ENCODE peak calls at places on chromosome 7, in six cellular contexts. One of them, this sample, is unnamed.

GRCh38 chr7:91031757-91032156 is 232.5 kb upstream of the FZD1 start:
- DNase-seq in uterus: no peak
- DNase-seq in spleen: no peak
- DNase-seq in endothelial cell of umbilical vein: no peak
- DNase-seq in IMR-90: no peak
- DNase-seq in tibial nerve: no peak
- DNase-seq in this sample: no peak

GRCh38 chr7:126483972-126484371 is 768.8 kb downstream of the GRM8 start:
- DNase-seq in uterus: no peak
- DNase-seq in spleen: no peak
- DNase-seq in endothelial cell of umbilical vein: no peak
- DNase-seq in IMR-90: no peak
- DNase-seq in tibial nerve: no peak
- DNase-seq in this sample: no peak

GRCh38 chr7:110827287-110827855 is 263.6 kb upstream of the LRRN3 start:
- DNase-seq in uterus: no peak
- DNase-seq in spleen: no peak
- DNase-seq in endothelial cell of umbilical vein: no peak
- DNase-seq in IMR-90: no peak
- DNase-seq in tibial nerve: no peak
- DNase-seq in this sample: no peak

GRCh38 chr7:5526190-5527037 is 102.8 kb upstream of the TNRC18 start:
- DNase-seq in uterus: no peak
- DNase-seq in spleen: peak; percentile 83
- DNase-seq in endothelial cell of umbilical vein: peak; percentile 34
- DNase-seq in IMR-90: peak; percentile 32
- DNase-seq in tibial nerve: no peak
- DNase-seq in this sample: no peak

GRCh38 chr7:153523320-153524015 is 528.7 kb upstream of the DPP6 start:
- DNase-seq in uterus: no peak
- DNase-seq in spleen: no peak
- DNase-seq in endothelial cell of umbilical vein: no peak
- DNase-seq in IMR-90: no peak
- DNase-seq in tibial nerve: no peak
- DNase-seq in this sample: no peak

GRCh38 chr7:93178213-93178612 is 30.0 kb upstream of the SAMD9L start:
- DNase-seq in uterus: no peak
- DNase-seq in spleen: no peak
- DNase-seq in endothelial cell of umbilical vein: peak; percentile 9
- DNase-seq in IMR-90: peak; percentile 23
- DNase-seq in tibial nerve: no peak
- DNase-seq in this sample: no peak

GRCh38 chr7:149832332-149833041 is 5.7 kb upstream of the ZNF862 start:
- DNase-seq in uterus: no peak
- DNase-seq in spleen: peak; percentile 69
- DNase-seq in endothelial cell of umbilical vein: no peak
- DNase-seq in IMR-90: no peak
- DNase-seq in tibial nerve: no peak
- DNase-seq in this sample: no peak

GRCh38 chr7:12729112-12729511 is 41.7 kb downstream of the ARL4A start:
- DNase-seq in uterus: peak; percentile 51
- DNase-seq in spleen: no peak
- DNase-seq in endothelial cell of umbilical vein: peak; percentile 94
- DNase-seq in IMR-90: peak; percentile 15
- DNase-seq in tibial nerve: peak; percentile 82
- DNase-seq in this sample: no peak

GRCh38 chr7:106128846-106129245 is 16.7 kb upstream of the SYPL1 start:
- DNase-seq in uterus: no peak
- DNase-seq in spleen: no peak
- DNase-seq in endothelial cell of umbilical vein: no peak
- DNase-seq in IMR-90: no peak
- DNase-seq in tibial nerve: no peak
- DNase-seq in this sample: no peak

GRCh38 chr7:108415821-108416536 is 40.3 kb downstream of the NRCAM start:
- DNase-seq in uterus: no peak
- DNase-seq in spleen: no peak
- DNase-seq in endothelial cell of umbilical vein: peak; percentile 77
- DNase-seq in IMR-90: no peak
- DNase-seq in tibial nerve: no peak
- DNase-seq in this sample: no peak

GRCh38 chr7:19112290-19113000 is 5.0 kb downstream of the TWIST1 start:
- DNase-seq in uterus: no peak
- DNase-seq in spleen: peak; percentile 54
- DNase-seq in endothelial cell of umbilical vein: no peak
- DNase-seq in IMR-90: peak; percentile 57
- DNase-seq in tibial nerve: no peak
- DNase-seq in this sample: no peak

GRCh38 chr7:22845221-22845844 is 22.7 kb upstream of the TOMM7 start:
- DNase-seq in uterus: no peak
- DNase-seq in spleen: no peak
- DNase-seq in endothelial cell of umbilical vein: no peak
- DNase-seq in IMR-90: no peak
- DNase-seq in tibial nerve: no peak
- DNase-seq in this sample: no peak

GRCh38 chr7:141028767-141029166 is 14.0 kb upstream of the MRPS33 start:
- DNase-seq in uterus: no peak
- DNase-seq in spleen: no peak
- DNase-seq in endothelial cell of umbilical vein: no peak
- DNase-seq in IMR-90: no peak
- DNase-seq in tibial nerve: no peak
- DNase-seq in this sample: no peak

GRCh38 chr7:127822822-127823508 is 171.0 kb downstream of the SND1 start:
- DNase-seq in uterus: no peak
- DNase-seq in spleen: no peak
- DNase-seq in endothelial cell of umbilical vein: no peak
- DNase-seq in IMR-90: no peak
- DNase-seq in tibial nerve: no peak
- DNase-seq in this sample: no peak

GRCh38 chr7:91880016-91880412 is 488 bp downstream of the MTERF1 start:
- DNase-seq in uterus: no peak
- DNase-seq in spleen: no peak
- DNase-seq in endothelial cell of umbilical vein: no peak
- DNase-seq in IMR-90: no peak
- DNase-seq in tibial nerve: no peak
- DNase-seq in this sample: no peak

GRCh38 chr7:123674399-123675091 is 18.9 kb downstream of the LMOD2 start:
- DNase-seq in uterus: no peak
- DNase-seq in spleen: no peak
- DNase-seq in endothelial cell of umbilical vein: no peak
- DNase-seq in IMR-90: peak; percentile 13
- DNase-seq in tibial nerve: no peak
- DNase-seq in this sample: no peak

GRCh38 chr7:65910237-65910636 is 37.4 kb downstream of the VKORC1L1 start:
- DNase-seq in uterus: no peak
- DNase-seq in spleen: no peak
- DNase-seq in endothelial cell of umbilical vein: no peak
- DNase-seq in IMR-90: peak; percentile 33
- DNase-seq in tibial nerve: no peak
- DNase-seq in this sample: no peak

GRCh38 chr7:38245409-38245982 is 27.9 kb downstream of the TARP start:
- DNase-seq in uterus: no peak
- DNase-seq in spleen: no peak
- DNase-seq in endothelial cell of umbilical vein: no peak
- DNase-seq in IMR-90: no peak
- DNase-seq in tibial nerve: no peak
- DNase-seq in this sample: no peak

GRCh38 chr7:85167636-85168035 is 19.2 kb downstream of the SEMA3D start:
- DNase-seq in uterus: no peak
- DNase-seq in spleen: no peak
- DNase-seq in endothelial cell of umbilical vein: peak; percentile 34
- DNase-seq in IMR-90: no peak
- DNase-seq in tibial nerve: no peak
- DNase-seq in this sample: no peak

GRCh38 chr7:43658718-43659548 is 70.4 kb downstream of the COA1 start:
- DNase-seq in uterus: no peak
- DNase-seq in spleen: no peak
- DNase-seq in endothelial cell of umbilical vein: peak; percentile 36
- DNase-seq in IMR-90: peak; percentile 93
- DNase-seq in tibial nerve: no peak
- DNase-seq in this sample: no peak

GRCh38 chr7:56007167-56007652 is 42.8 kb downstream of the NIPSNAP2 start:
- DNase-seq in uterus: no peak
- DNase-seq in spleen: peak; percentile 14
- DNase-seq in endothelial cell of umbilical vein: no peak
- DNase-seq in IMR-90: no peak
- DNase-seq in tibial nerve: no peak
- DNase-seq in this sample: no peak

GRCh38 chr7:11195502-11195901 is 221.8 kb downstream of the PHF14 start:
- DNase-seq in uterus: no peak
- DNase-seq in spleen: no peak
- DNase-seq in endothelial cell of umbilical vein: no peak
- DNase-seq in IMR-90: no peak
- DNase-seq in tibial nerve: no peak
- DNase-seq in this sample: no peak

GRCh38 chr7:150451097-150451793 is 815 bp downstream of the GIMAP8 start:
- DNase-seq in uterus: peak; percentile 39
- DNase-seq in spleen: peak; percentile 94
- DNase-seq in endothelial cell of umbilical vein: peak; percentile 74
- DNase-seq in IMR-90: no peak
- DNase-seq in tibial nerve: peak; percentile 40
- DNase-seq in this sample: no peak

GRCh38 chr7:15651693-15652092 is 34.8 kb downstream of the MEOX2 start:
- DNase-seq in uterus: no peak
- DNase-seq in spleen: no peak
- DNase-seq in endothelial cell of umbilical vein: no peak
- DNase-seq in IMR-90: no peak
- DNase-seq in tibial nerve: no peak
- DNase-seq in this sample: no peak

GRCh38 chr7:137850586-137850985 is 3.8 kb upstream of the DGKI start:
- DNase-seq in uterus: no peak
- DNase-seq in spleen: no peak
- DNase-seq in endothelial cell of umbilical vein: no peak
- DNase-seq in IMR-90: peak; percentile 71
- DNase-seq in tibial nerve: no peak
- DNase-seq in this sample: no peak

GRCh38 chr7:31443457-31443856 is 70.4 kb upstream of the ITPRID1 start:
- DNase-seq in uterus: no peak
- DNase-seq in spleen: no peak
- DNase-seq in endothelial cell of umbilical vein: peak; percentile 48
- DNase-seq in IMR-90: peak; percentile 45
- DNase-seq in tibial nerve: no peak
- DNase-seq in this sample: no peak

GRCh38 chr7:32579776-32580175 is 84.5 kb downstream of the AVL9 start:
- DNase-seq in uterus: no peak
- DNase-seq in spleen: no peak
- DNase-seq in endothelial cell of umbilical vein: no peak
- DNase-seq in IMR-90: no peak
- DNase-seq in tibial nerve: no peak
- DNase-seq in this sample: no peak

GRCh38 chr7:101926265-101926664 is 108.8 kb downstream of the CUX1 start:
- DNase-seq in uterus: no peak
- DNase-seq in spleen: peak; percentile 11
- DNase-seq in endothelial cell of umbilical vein: no peak
- DNase-seq in IMR-90: no peak
- DNase-seq in tibial nerve: no peak
- DNase-seq in this sample: no peak

GRCh38 chr7:100090527-100091410 is 2.0 kb downstream of the COPS6 start:
- DNase-seq in uterus: no peak
- DNase-seq in spleen: no peak
- DNase-seq in endothelial cell of umbilical vein: no peak
- DNase-seq in IMR-90: no peak
- DNase-seq in tibial nerve: no peak
- DNase-seq in this sample: no peak

DNA sequence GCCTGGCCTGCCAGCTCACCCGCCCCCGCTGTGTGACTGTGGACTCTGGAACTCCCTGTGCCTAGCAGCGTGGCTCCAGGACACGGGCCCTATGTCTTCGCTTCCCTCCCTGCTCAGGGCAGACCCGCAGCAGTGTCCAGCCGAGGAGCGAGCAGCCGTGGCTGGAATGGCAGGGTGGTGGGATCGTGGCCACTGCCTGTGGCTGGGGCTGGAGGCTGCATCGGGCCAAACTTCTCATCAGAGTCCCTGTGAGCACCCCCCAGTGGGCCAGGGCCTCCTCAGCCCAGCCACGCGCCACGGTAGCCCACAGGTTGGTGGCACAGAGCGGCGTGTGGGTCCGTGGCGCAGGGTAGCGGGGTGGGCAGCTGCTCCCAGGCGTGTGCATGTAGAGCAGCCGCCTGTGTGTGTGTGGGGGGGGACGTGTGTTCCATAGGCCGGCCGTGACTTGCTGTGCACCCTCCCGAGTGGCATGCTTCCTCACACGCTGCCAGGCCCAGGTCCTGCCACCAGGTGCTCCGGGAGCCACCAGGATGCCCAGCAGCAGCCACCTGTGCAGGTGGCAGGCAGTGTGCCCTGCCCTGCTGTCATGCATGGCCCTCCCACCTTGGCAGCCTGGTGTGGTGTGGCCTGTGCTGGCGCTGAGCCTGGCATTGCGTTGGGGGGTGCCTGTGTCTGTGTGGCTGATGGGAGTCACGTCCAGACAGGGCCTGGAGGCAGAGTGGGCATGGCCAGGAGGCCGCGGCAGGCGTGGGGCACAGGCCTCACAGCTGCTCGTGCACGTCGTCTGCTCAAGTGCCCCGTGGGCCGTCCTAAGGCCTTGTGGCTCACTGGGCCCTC is 8.4 kb downstream of the TTYH3 start:
- DNase-seq in uterus: peak; percentile 26
- DNase-seq in spleen: peak; percentile 79
- DNase-seq in endothelial cell of umbilical vein: no peak
- DNase-seq in IMR-90: no peak
- DNase-seq in tibial nerve: no peak
- DNase-seq in this sample: no peak
- H3K4me1 ChIP-seq in uterus: peaks cover 28% of the 10 kb centered on the region
- H3K4me1 ChIP-seq in spleen: peaks cover 100% of the 10 kb centered on the region
- H3K4me1 ChIP-seq in endothelial cell of umbilical vein: peaks cover 40% of the 10 kb centered on the region
- H3K4me1 ChIP-seq in IMR-90: peaks cover 64% of the 10 kb centered on the region
- H3K4me1 ChIP-seq in tibial nerve: peaks cover 89% of the 10 kb centered on the region
- H3K4me1 ChIP-seq in this sample: peaks cover 78% of the 10 kb centered on the region

GRCh38 chr7:27242580-27243339 is at the start of gene EVX1:
- DNase-seq in uterus: no peak
- DNase-seq in spleen: no peak
- DNase-seq in endothelial cell of umbilical vein: no peak
- DNase-seq in IMR-90: peak; percentile 8
- DNase-seq in tibial nerve: no peak
- DNase-seq in this sample: no peak
- TF ChIP-seq POLR2A in uterus: no peak
- TF ChIP-seq POLR2A in spleen: no peak
- TF ChIP-seq POLR2A in endothelial cell of umbilical vein: no peak
- TF ChIP-seq POLR2A in IMR-90: no peak
- TF ChIP-seq POLR2A in tibial nerve: no peak
- TF ChIP-seq POLR2A in this sample: no peak

GRCh38 chr7:47249361-47249760 is 332.6 kb downstream of the TNS3 start:
- DNase-seq in uterus: no peak
- DNase-seq in spleen: no peak
- DNase-seq in endothelial cell of umbilical vein: no peak
- DNase-seq in IMR-90: no peak
- DNase-seq in tibial nerve: no peak
- DNase-seq in this sample: no peak
- H3K4me1 ChIP-seq in uterus: peaks cover 4% of the 10 kb centered on the region
- H3K4me1 ChIP-seq in spleen: peaks cover 12% of the 10 kb centered on the region
- H3K4me1 ChIP-seq in endothelial cell of umbilical vein: peaks cover 12% of the 10 kb centered on the region
- H3K4me1 ChIP-seq in IMR-90: peaks cover 4% of the 10 kb centered on the region
- H3K4me1 ChIP-seq in tibial nerve: peaks cover 11% of the 10 kb centered on the region
- H3K4me1 ChIP-seq in this sample: peaks cover 13% of the 10 kb centered on the region

DNA sequence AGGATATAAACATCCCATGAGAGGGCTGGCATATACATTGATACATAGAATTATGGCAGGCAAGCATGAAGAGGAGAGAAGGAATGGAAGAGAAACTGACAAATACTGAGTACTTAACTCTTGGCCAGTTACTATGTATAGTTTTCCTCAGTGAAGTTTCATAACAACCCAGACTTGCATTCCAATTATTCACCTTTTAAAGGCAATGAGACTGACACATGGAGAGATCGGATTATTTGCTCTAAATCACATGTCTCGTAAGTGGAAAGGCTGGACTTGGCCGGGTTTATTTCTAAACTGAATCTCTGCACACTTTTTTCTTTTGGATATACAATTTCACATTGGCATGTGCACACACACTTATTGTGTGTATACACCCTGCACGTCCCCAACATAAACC is 548.3 kb downstream of the PHTF2 start:
- DNase-seq in uterus: no peak
- DNase-seq in spleen: no peak
- DNase-seq in endothelial cell of umbilical vein: no peak
- DNase-seq in IMR-90: no peak
- DNase-seq in tibial nerve: no peak
- DNase-seq in this sample: no peak
- TF ChIP-seq POLR2A in uterus: no peak
- TF ChIP-seq POLR2A in spleen: no peak
- TF ChIP-seq POLR2A in endothelial cell of umbilical vein: no peak
- TF ChIP-seq POLR2A in IMR-90: no peak
- TF ChIP-seq POLR2A in tibial nerve: no peak
- TF ChIP-seq POLR2A in this sample: no peak

This sample was measured in suprapubic skin.